ENCODE peak calls at places on chromosome 9, in five cellular contexts. L is IMR-90, F is OCI-LY7, J is HCT116, X is GM23248. N is an unnamed sample. For H3K4me1, the result is how much of the 10 kb centered on the place peaks cover.

GRCh38 chr9:83132768-83133167 is 69.8 kb upstream of the RASEF start:
- DNase-seq in L (no peak), F (no peak), J (no peak), X (no peak), N (no peak)

GRCh38 chr9:136784249-136784996 is 6.7 kb upstream of the TMEM141 start:
- DNase-seq in L (no peak), F (peak), J (peak), X (peak), N (peak)

GRCh38 chr9:35406183-35406959 is 83.5 kb upstream of the RUSC2 start:
- DNase-seq in L (no peak), F (no peak), J (no peak), X (peak), N (no peak)

GRCh38 chr9:22790329-22790728 is 343.7 kb downstream of the DMRTA1 start:
- DNase-seq in L (no peak), F (no peak), J (no peak), X (peak), N (no peak)

GRCh38 chr9:124697326-124698200 is 73.5 kb downstream of the NR6A1 start:
- DNase-seq in L (peak), F (no peak), J (no peak), X (peak), N (no peak)

GRCh38 chr9:127924736-127925444 is 5.7 kb downstream of the PIP5KL1 start:
- DNase-seq in L (no peak), F (no peak), J (no peak), X (no peak), N (no peak)

GRCh38 chr9:95815153-95815552 is 60.3 kb upstream of the ERCC6L2 start:
- DNase-seq in L (peak), F (no peak), J (no peak), X (no peak), N (peak)

GRCh38 chr9:131438190-131438589 is 44.3 kb downstream of the PRRC2B start:
- DNase-seq in L (no peak), F (no peak), J (no peak), X (no peak), N (no peak)

GRCh38 chr9:109098221-109098959 is 21.4 kb downstream of the TMEM245 start:
- DNase-seq in L (peak), F (no peak), J (no peak), X (peak), N (peak)

DNA sequence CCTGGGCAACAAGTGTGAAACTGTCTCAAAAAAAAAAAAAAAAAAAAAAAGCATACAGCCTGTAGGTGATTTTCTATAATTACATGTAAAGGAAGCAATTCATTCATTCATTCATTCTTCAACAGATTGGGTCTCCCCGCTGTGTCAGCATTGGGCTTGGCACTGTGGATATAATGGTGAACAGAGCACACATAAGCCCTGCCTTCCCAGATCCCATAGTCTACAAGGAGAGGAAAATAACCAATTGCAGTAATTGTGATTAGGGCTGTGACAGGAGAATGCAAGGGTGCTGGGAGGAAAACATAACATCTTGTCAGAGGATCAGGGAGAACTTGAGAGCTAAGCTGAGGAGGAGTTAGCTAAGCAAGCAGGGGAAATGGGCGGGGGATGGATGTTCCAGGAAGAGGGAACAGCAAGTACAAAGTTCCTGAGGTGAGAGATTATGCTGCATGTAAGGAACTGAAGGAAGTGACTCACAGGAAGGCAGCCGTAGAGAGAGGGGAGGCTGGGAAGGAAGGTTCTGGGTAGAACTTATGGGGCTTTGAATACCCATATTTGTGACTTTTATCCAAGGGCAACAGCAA is 24.0 kb upstream of the KLF9 start:
- DNase-seq in L (peak), F (no peak), J (peak), X (peak), N (peak)
- H2AFZ ChIP-seq in L (peak), F (no peak), J (peak), X (peak), N (peak)

GRCh38 chr9:113241161-113241560 is 19.8 kb downstream of the SLC31A1 start:
- DNase-seq in L (no peak), F (no peak), J (no peak), X (no peak), N (no peak)
- H3K4me1 ChIP-seq in L (under half), F (under half), J (under half), X (under half), N (under half)

DNA sequence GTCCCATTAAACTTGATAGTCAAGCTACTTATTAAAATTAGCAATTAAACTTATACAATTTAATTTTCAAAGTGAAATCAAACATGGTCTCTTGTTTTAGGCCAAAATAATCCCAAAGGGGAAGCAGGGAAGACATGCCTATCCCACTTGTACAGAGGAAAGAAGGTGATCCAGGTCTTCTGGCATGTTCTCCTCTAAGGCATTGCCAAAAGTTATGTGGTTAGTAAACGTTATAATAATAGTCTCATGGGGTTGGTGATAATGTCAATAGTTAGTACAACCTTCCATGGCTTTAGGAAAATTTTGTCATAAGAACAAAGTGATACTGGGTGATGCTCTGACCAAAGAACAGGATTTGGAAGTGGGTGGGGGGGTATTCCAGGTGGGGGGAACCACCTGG is 52.8 kb downstream of the ROR2 start:
- DNase-seq in L (peak), F (no peak), J (no peak), X (peak), N (no peak)
- H2AFZ ChIP-seq in L (no peak), F (no peak), J (no peak), X (no peak), N (no peak)

GRCh38 chr9:11792870-11793269 is 900.3 kb upstream of the TYRP1 start:
- DNase-seq in L (no peak), F (no peak), J (no peak), X (no peak), N (no peak)

GRCh38 chr9:11794984-11795383 is 898.2 kb upstream of the TYRP1 start:
- DNase-seq in L (no peak), F (no peak), J (no peak), X (no peak), N (no peak)
- H3K4me1 ChIP-seq in L (under half), F (under half), J (under half), X (under half), N (under half)

DNA sequence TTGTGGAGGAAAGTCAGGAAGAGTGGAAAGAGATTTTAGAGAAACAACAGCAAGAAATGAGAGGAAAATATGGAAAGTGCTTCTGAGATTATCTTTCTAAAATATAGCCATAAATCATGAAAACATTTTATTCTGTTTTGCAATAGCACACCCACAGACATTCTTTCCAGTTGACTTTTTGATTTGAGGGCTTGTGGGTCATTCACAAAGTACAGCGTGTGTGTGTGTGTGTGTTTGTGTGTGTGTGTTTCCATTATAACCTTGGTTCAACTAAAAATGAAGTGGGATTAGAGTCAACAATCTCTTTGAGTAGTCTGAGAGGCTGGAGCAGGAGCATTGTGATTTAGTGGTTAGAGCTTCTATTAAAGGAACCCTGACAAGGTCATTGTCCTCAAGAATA is 116.6 kb upstream of the GAS1 start:
- DNase-seq in L (peak), F (no peak), J (no peak), X (peak), N (no peak)
- H2AFZ ChIP-seq in L (no peak), F (no peak), J (no peak), X (no peak), N (no peak)

DNA sequence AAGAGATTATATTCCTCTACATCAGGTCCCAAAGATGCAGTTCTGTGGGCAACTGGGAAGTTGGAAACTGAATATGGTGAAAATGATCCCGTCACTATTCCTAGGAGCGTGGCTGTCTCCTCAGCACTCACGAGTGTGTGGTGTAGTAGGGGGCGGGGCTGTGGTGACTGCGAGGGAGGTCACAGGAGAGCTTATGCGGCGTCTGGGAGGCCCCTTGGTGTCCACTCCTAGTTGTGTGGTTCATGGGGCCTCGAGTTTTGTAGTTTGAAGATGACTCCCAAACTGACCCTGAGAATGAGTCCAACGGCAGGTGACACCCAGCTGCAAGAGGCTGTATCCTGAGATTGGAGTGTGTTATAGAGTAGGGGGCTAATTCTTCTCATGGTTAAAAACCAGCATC is 68.2 kb downstream of the MVB12B start:
- DNase-seq in L (no peak), F (no peak), J (no peak), X (no peak), N (no peak)
- H3K4me1 ChIP-seq in L (under half), F (under half), J (under half), X (under half), N (under half)

GRCh38 chr9:114388764-114389375 is 1.1 kb upstream of the AKNA start:
- DNase-seq in L (no peak), F (peak), J (no peak), X (no peak), N (no peak)

GRCh38 chr9:114389612-114390368 is 2.0 kb upstream of the AKNA start:
- DNase-seq in L (no peak), F (peak), J (no peak), X (no peak), N (no peak)

GRCh38 chr9:114386886-114387677 is 700 bp downstream of the AKNA start:
- DNase-seq in L (peak), F (no peak), J (no peak), X (peak), N (no peak)

GRCh38 chr9:114386361-114386885 is 1.4 kb downstream of the AKNA start:
- DNase-seq in L (no peak), F (no peak), J (no peak), X (peak), N (no peak)

GRCh38 chr9:114387678-114388431 is at the start of gene AKNA:
- DNase-seq in L (peak), F (peak), J (no peak), X (peak), N (no peak)
- H2AFZ ChIP-seq in L (peak), F (no peak), J (no peak), X (peak), N (no peak)

GRCh38 chr9:81671880-81672280 is 17.5 kb downstream of the TLE1 start:
- DNase-seq in L (peak), F (no peak), J (no peak), X (no peak), N (no peak)
- H3K4me1 ChIP-seq in L (under half), F (under half), J (under half), X (under half), N (under half)

GRCh38 chr9:101796044-101796443 is 57.6 kb upstream of the GRIN3A start:
- DNase-seq in L (no peak), F (no peak), J (no peak), X (no peak), N (no peak)
- H2AFZ ChIP-seq in L (no peak), F (no peak), J (no peak), X (no peak), N (no peak)

DNA sequence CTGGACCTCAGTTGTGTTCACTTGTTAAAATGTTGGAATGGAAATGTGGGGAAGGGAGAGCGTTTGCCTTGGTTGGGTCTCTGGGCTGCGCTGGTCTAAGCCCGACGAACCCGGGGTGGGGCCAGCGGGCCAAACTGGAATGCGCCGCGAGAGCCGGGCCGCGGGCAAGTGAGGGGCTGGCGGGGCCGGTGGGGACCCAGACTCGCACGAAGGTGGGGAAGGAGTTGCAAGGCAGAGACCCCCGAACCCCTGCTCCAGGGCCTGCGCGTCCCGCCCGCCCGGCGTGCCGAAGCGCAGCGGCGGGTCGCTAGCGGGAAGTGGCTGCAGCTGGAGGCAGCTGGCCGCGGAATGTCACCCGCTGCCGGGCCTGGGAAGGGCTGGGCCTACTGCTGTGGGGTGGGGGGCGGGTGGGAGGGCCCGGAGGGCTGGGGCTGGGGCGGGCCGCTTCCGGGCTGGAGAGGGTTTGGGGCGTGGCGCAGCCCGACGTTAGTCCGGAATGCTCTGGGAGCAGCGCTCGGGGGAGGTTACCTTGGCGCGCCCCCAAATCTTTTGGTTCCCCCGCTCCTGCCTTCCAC is 84.8 kb downstream of the DAB2IP start:
- DNase-seq in L (peak), F (no peak), J (no peak), X (peak), N (no peak)
- H3K4me1 ChIP-seq in L (under half), F (half or more), J (under half), X (under half), N (under half)

N was measured in PC-3.